ENCODE peak calls at places on chromosomes 2 and 18, in eight cellular contexts. H is heart right ventricle; Q is right lobe of liver; W is mucosa of descending colon; Z is Peyer's patch; B is CD8-positive, alpha-beta T cell; N is A549; Y is suprapubic skin. F is an unnamed sample.

GRCh38 chr2:64698668-64699444 is 45.1 kb upstream of the SERTAD2 start:
- DNase-seq in H (no peak), Q (no peak), W (no peak), Z (no peak), B (no peak), N (peak; percentile 70), Y (no peak), F (no peak)

GRCh38 chr18:50949185-50949584 is 18.7 kb upstream of the ELAC1 start:
- DNase-seq in H (no peak), Q (no peak), W (peak; percentile 18), Z (no peak), B (no peak), N (no peak), Y (no peak), F (no peak)

GRCh38 chr18:46718501-46719341 is 38.1 kb downstream of the ST8SIA5 start:
- DNase-seq in H (no peak), Q (no peak), W (no peak), Z (no peak), B (no peak), N (peak; percentile 8), Y (no peak), F (no peak)

GRCh38 chr2:72165792-72166191 is 18.1 kb upstream of the CYP26B1 start:
- DNase-seq in H (no peak), Q (no peak), W (no peak), Z (no peak), B (no peak), N (peak; percentile 48), Y (no peak), F (no peak)

GRCh38 chr2:3257166-3257565 is 120.5 kb downstream of the EIPR1 start:
- DNase-seq in H (no peak), Q (no peak), W (no peak), Z (no peak), B (no peak), N (no peak), Y (no peak), F (no peak)

GRCh38 chr2:134713606-134714005 is 5.2 kb downstream of the TMEM163 start:
- DNase-seq in H (no peak), Q (no peak), W (no peak), Z (no peak), B (no peak), N (no peak), Y (no peak), F (no peak)

GRCh38 chr2:234158812-234159211 is 108.3 kb downstream of the SPP2 start:
- DNase-seq in H (no peak), Q (no peak), W (no peak), Z (no peak), B (no peak), N (no peak), Y (no peak), F (no peak)

GRCh38 chr2:239910851-239911629 is 114.1 kb downstream of the NDUFA10 start:
- DNase-seq in H (no peak), Q (no peak), W (peak; percentile 46), Z (peak; percentile 41), B (no peak), N (no peak), Y (no peak), F (no peak)

DNA sequence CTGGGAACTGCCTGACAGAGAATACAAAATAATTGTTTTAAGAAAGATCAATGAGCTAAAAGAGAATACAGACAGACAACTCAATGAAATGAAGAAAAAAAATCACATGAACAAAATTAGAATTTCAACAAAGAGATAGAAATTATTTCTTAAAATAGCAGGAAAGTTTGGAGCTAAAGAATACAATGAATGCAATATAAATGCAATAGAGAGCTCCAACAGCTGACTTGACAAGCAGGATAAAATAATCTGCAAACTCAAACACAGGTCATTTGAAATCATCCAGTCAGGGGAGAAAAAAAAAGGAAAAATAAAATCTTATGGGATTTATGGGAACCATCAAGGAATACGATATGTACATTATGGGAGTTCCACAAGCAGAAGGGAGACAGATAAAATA is 902.7 kb upstream of the ZEB2 start:
- DNase-seq in H (no peak), Q (no peak), W (no peak), Z (no peak), B (no peak), N (no peak), Y (no peak), F (no peak)
- H3K9me3 ChIP-seq in H (peaks cover 14% of the 10 kb centered on the region), Q (no peaks in the 10 kb centered on the region), W (peaks cover 7% of the 10 kb centered on the region), Z (no peaks in the 10 kb centered on the region), B (no peaks in the 10 kb centered on the region), N (peaks cover 6% of the 10 kb centered on the region), Y (no peaks in the 10 kb centered on the region), F (no peaks in the 10 kb centered on the region)

DNA sequence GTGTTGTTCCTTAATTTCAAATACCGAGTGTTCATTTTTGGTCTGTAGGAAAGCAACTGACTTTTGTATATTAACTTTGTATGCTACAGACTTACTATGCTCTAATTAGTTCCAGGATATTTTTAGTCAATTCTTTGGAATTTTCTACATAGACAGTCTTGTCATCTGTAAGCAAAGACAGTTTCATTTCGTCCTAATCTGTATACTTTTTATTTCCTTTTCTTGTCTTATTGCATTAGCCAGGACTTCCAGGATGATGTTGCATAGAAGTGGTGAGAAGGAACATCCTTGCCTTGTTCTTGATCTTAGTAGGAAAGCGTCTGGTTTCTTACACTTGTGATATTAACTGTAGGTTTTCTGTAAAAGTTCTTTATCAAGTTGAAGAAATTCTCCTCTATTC is 56.5 kb downstream of the EPC2 start:
- DNase-seq in H (no peak), Q (no peak), W (no peak), Z (no peak), B (no peak), N (no peak), Y (no peak), F (no peak)
- H3K9me3 ChIP-seq in H (peaks cover 26% of the 10 kb centered on the region), Q (peaks cover 8% of the 10 kb centered on the region), W (peaks cover 17% of the 10 kb centered on the region), Z (no peaks in the 10 kb centered on the region), B (no peaks in the 10 kb centered on the region), N (peaks cover 25% of the 10 kb centered on the region), Y (peaks cover 23% of the 10 kb centered on the region), F (no peaks in the 10 kb centered on the region)

DNA sequence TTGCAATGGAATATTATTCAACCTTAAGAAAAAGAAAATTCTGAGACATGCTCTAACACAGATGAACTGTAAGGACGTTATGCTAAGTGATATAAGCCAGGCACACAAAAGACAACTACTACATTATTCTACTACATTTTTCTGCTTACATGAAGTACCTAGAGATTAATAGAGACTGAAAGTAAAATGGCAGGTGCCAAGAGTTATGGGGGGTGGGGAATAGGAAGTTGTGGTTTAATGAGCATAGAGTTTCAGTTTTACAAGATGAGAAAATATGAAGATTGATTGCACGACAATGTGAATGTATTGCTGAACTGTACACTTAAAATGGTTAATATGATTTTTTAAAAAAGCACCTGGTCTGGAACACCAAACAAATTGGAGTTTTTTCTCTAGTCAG is 1231.6 kb upstream of the DDX18 start:
- DNase-seq in H (no peak), Q (no peak), W (no peak), Z (no peak), B (no peak), N (no peak), Y (no peak), F (no peak)
- H3K9me3 ChIP-seq in H (no peaks in the 10 kb centered on the region), Q (no peaks in the 10 kb centered on the region), W (peaks cover 10% of the 10 kb centered on the region), Z (no peaks in the 10 kb centered on the region), B (no peaks in the 10 kb centered on the region), N (no peaks in the 10 kb centered on the region), Y (peaks cover 3% of the 10 kb centered on the region), F (no peaks in the 10 kb centered on the region)

GRCh38 chr2:102145107-102145506 is 2.6 kb downstream of the IL1R1 start:
- DNase-seq in H (no peak), Q (no peak), W (no peak), Z (no peak), B (no peak), N (no peak), Y (no peak), F (no peak)
- H3K9me3 ChIP-seq in H (peaks cover 29% of the 10 kb centered on the region), Q (peaks cover 12% of the 10 kb centered on the region), W (peaks cover 9% of the 10 kb centered on the region), Z (peaks cover 4% of the 10 kb centered on the region), B (peaks cover 6% of the 10 kb centered on the region), N (peaks cover 69% of the 10 kb centered on the region), Y (no peaks in the 10 kb centered on the region), F (peaks cover 30% of the 10 kb centered on the region)

GRCh38 chr2:120440521-120441350 is 94.8 kb downstream of the INHBB start:
- DNase-seq in H (no peak), Q (no peak), W (no peak), Z (no peak), B (no peak), N (no peak), Y (peak; percentile 48), F (no peak)

GRCh38 chr2:120437604-120438000 is 91.7 kb downstream of the INHBB start:
- DNase-seq in H (no peak), Q (no peak), W (no peak), Z (no peak), B (no peak), N (no peak), Y (peak; percentile 61), F (no peak)

GRCh38 chr2:120439637-120440384 is 93.9 kb downstream of the INHBB start:
- DNase-seq in H (no peak), Q (no peak), W (no peak), Z (no peak), B (no peak), N (no peak), Y (peak; percentile 40), F (no peak)

GRCh38 chr2:120438301-120439066 is 92.5 kb downstream of the INHBB start:
- DNase-seq in H (no peak), Q (no peak), W (no peak), Z (no peak), B (no peak), N (no peak), Y (no peak), F (no peak)

GRCh38 chr2:120439067-120439368 is 93.1 kb downstream of the INHBB start:
- DNase-seq in H (no peak), Q (no peak), W (no peak), Z (no peak), B (no peak), N (no peak), Y (no peak), F (no peak)
- H3K9me3 ChIP-seq in H (no peaks in the 10 kb centered on the region), Q (no peaks in the 10 kb centered on the region), W (no peaks in the 10 kb centered on the region), Z (no peaks in the 10 kb centered on the region), B (no peaks in the 10 kb centered on the region), N (no peaks in the 10 kb centered on the region), Y (no peaks in the 10 kb centered on the region), F (no peaks in the 10 kb centered on the region)

GRCh38 chr2:27843992-27844391 is 46.2 kb downstream of the RBKS start:
- DNase-seq in H (no peak), Q (no peak), W (no peak), Z (no peak), B (no peak), N (no peak), Y (no peak), F (no peak)

GRCh38 chr2:27842894-27843293 is 47.3 kb downstream of the RBKS start:
- DNase-seq in H (no peak), Q (no peak), W (no peak), Z (no peak), B (no peak), N (no peak), Y (no peak), F (no peak)

GRCh38 chr2:27839022-27839618 is 51.1 kb downstream of the RBKS start:
- DNase-seq in H (no peak), Q (no peak), W (no peak), Z (no peak), B (no peak), N (no peak), Y (no peak), F (no peak)

GRCh38 chr2:27849558-27849957 is 40.6 kb downstream of the RBKS start:
- DNase-seq in H (no peak), Q (no peak), W (no peak), Z (no peak), B (no peak), N (no peak), Y (no peak), F (no peak)

DNA sequence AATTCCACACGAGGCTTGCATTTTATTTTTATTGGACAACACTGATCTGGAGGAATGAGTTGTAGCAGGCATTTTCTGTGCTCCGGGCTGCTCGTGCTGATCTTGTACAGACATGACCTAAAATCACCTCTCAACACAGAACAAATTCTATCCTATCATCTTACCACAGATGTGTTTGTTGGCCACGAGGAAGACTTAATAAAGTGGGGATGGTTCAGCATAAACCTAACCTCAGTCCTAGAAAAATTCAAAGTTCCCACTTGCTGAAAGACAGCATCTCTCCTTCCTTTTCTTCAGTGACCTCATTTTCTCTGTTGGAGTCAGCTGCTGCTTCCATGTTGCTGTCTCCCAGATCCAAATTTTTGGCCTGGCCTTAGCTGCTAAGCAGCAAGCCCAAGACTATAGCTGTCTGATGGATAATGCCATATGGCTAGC is 45.3 kb downstream of the RBKS start:
- DNase-seq in H (no peak), Q (no peak), W (no peak), Z (no peak), B (no peak), N (no peak), Y (no peak), F (no peak)
- H3K9me3 ChIP-seq in H (no peaks in the 10 kb centered on the region), Q (no peaks in the 10 kb centered on the region), W (no peaks in the 10 kb centered on the region), Z (no peaks in the 10 kb centered on the region), B (no peaks in the 10 kb centered on the region), N (no peaks in the 10 kb centered on the region), Y (no peaks in the 10 kb centered on the region), F (no peaks in the 10 kb centered on the region)

F was measured in T-helper 17 cell.